ENCODE peak calls at places on chromosomes 1 and 21, in five cellular contexts. D, I, O, X and M are unnamed samples.
A peak's percentile ranks its signal among the peaks of the same experiment; 100 is the strongest.

GRCh38 chr1:67214420-67215174 is 48.3 kb downstream of the IL23R start:
- DNase-seq in X (no peak), D (peak; percentile 68), I (no peak), O (peak; percentile 19), M (no peak)

GRCh38 chr1:43853161-43853921 is 80.3 kb upstream of the ARTN start:
- DNase-seq in I (no peak), D (peak; percentile 87), X (no peak), O (no peak), M (no peak)

GRCh38 chr1:161432091-161432490 is 64.4 kb upstream of the CFAP126 start:
- DNase-seq in D (no peak), X (no peak), I (no peak), O (no peak), M (no peak)

GRCh38 chr1:224727351-224727750 is 111.2 kb downstream of the CNIH3 start:
- DNase-seq in X (no peak), D (no peak), O (no peak), I (no peak), M (no peak)

GRCh38 chr1:100494393-100495084 is 43.4 kb upstream of the GPR88 start:
- DNase-seq in O (no peak), D (no peak), X (no peak), I (no peak), M (no peak)

GRCh38 chr1:186303911-186304310 is 71.1 kb downstream of the TPR start:
- DNase-seq in X (no peak), O (no peak), I (no peak), D (no peak), M (no peak)

GRCh38 chr21:46171996-46172862 is 12.0 kb downstream of the SPATC1L start:
- DNase-seq in O (no peak), I (no peak), D (no peak), X (no peak), M (no peak)

GRCh38 chr1:24437631-24438396 is 22.2 kb downstream of the NIPAL3 start:
- DNase-seq in D (no peak), X (no peak), O (no peak), I (no peak), M (no peak)

GRCh38 chr1:153742411-153743142 is 14.7 kb downstream of the INTS3 start:
- DNase-seq in X (no peak), O (no peak), D (peak; percentile 80), I (no peak), M (no peak)

GRCh38 chr1:7478142-7478796 is 292.8 kb upstream of the VAMP3 start:
- DNase-seq in O (no peak), X (no peak), I (no peak), D (no peak), M (no peak)

GRCh38 chr1:173062156-173062938 is 11.6 kb upstream of the TNFSF18 start:
- DNase-seq in I (no peak), O (no peak), X (no peak), D (no peak), M (peak; percentile 55)

GRCh38 chr1:157272264-157272663 is 134.1 kb upstream of the ETV3 start:
- DNase-seq in D (no peak), I (no peak), O (no peak), X (no peak), M (no peak)

GRCh38 chr1:46603481-46603857 is 599 bp downstream of the MKNK1 start:
- DNase-seq in D (no peak), X (no peak), O (no peak), I (no peak), M (no peak)

GRCh38 chr1:219433471-219434131 is 179.3 kb downstream of the ZC3H11B start:
- DNase-seq in X (no peak), I (no peak), O (no peak), D (no peak), M (no peak)

GRCh38 chr1:32695098-32695904 is 7.3 kb downstream of the SYNC start:
- DNase-seq in X (peak; percentile 42), I (no peak), O (no peak), D (no peak), M (no peak)

GRCh38 chr1:220121791-220122530 is 28.0 kb downstream of the IARS2 start:
- DNase-seq in I (no peak), D (no peak), X (no peak), O (no peak), M (no peak)

GRCh38 chr21:46297311-46298082 is 11.4 kb downstream of the YBEY start:
- DNase-seq in X (no peak), O (no peak), D (no peak), I (no peak), M (no peak)

GRCh38 chr1:4673494-4673893 is 19.1 kb downstream of the AJAP1 start:
- DNase-seq in D (no peak), I (no peak), X (no peak), O (no peak), M (no peak)

GRCh38 chr1:205610036-205610435 is 21.8 kb downstream of the ELK4 start:
- DNase-seq in D (no peak), O (no peak), I (no peak), X (no peak), M (no peak)

GRCh38 chr1:117146570-117147340 is 25.2 kb upstream of the TRIM45 start:
- DNase-seq in I (no peak), X (no peak), D (no peak), O (peak; percentile 48), M (no peak)

GRCh38 chr1:10257851-10258250 is 47.5 kb downstream of the KIF1B start:
- DNase-seq in O (no peak), I (no peak), D (no peak), X (no peak), M (no peak)

GRCh38 chr1:29417558-29417858 is 181.2 kb downstream of the PTPRU start:
- DNase-seq in X (no peak), D (no peak), I (no peak), O (no peak), M (no peak)

GRCh38 chr1:45009296-45009865 is 1.7 kb downstream of the HECTD3 start:
- DNase-seq in O (no peak), D (no peak), I (no peak), X (no peak), M (no peak)

GRCh38 chr1:59967141-59967697 is 40.6 kb upstream of the CYP2J2 start:
- DNase-seq in X (peak; percentile 43), D (no peak), O (no peak), I (no peak), M (no peak)

GRCh38 chr1:60899464-60899863 is 182.9 kb upstream of the NFIA start:
- DNase-seq in O (no peak), D (no peak), I (no peak), X (no peak), M (no peak)

GRCh38 chr1:14982029-14982428 is 171.5 kb upstream of the TMEM51 start:
- DNase-seq in D (no peak), O (no peak), X (no peak), I (no peak), M (no peak)

GRCh38 chr1:42368096-42368795 is 12.3 kb upstream of the RIMKLA start:
- DNase-seq in O (no peak), I (no peak), D (no peak), X (no peak), M (no peak)

GRCh38 chr21:34344058-34344425 is 19.8 kb upstream of the KCNE2 start:
- DNase-seq in X (no peak), I (no peak), O (no peak), D (no peak), M (no peak)

GRCh38 chr1:239833709-239834108 is 258.0 kb upstream of the FMN2 start:
- DNase-seq in O (no peak), I (no peak), X (no peak), D (no peak), M (no peak)

GRCh38 chr21:44919111-44919912 is 1.4 kb downstream of the ITGB2 start:
- DNase-seq in O (no peak), X (no peak), I (no peak), D (no peak), M (no peak)

GRCh38 chr1:17441265-17441992 is 2.0 kb upstream of the RCC2 start:
- DNase-seq in D (no peak), X (no peak), O (peak; percentile 67), I (no peak), M (peak; percentile 63)

GRCh38 chr1:97505816-97506215 is 415.0 kb downstream of the DPYD start:
- DNase-seq in O (no peak), X (no peak), D (peak; percentile 43), I (no peak), M (no peak)

GRCh38 chr1:151476083-151476482 is 16.8 kb upstream of the POGZ start:
- DNase-seq in I (no peak), D (no peak), X (no peak), O (no peak), M (no peak)

GRCh38 chr1:234755449-234755863 is 145.5 kb upstream of the IRF2BP2 start:
- DNase-seq in X (no peak), O (no peak), D (no peak), I (no peak), M (no peak)
- TF ChIP-seq SIN3A in X (no peak), O (no peak), D (no peak), I (no peak), M (no peak)

GRCh38 chr1:209646558-209646957 is 5.7 kb downstream of the LAMB3 start:
- DNase-seq in X (no peak), I (no peak), O (no peak), D (no peak), M (no peak)

GRCh38 chr1:209643295-209644020 is 8.8 kb downstream of the LAMB3 start:
- DNase-seq in I (no peak), X (no peak), D (no peak), O (no peak), M (no peak)

GRCh38 chr1:209647212-209647611 is 5.0 kb downstream of the LAMB3 start:
- DNase-seq in X (no peak), I (no peak), O (no peak), D (no peak), M (no peak)

GRCh38 chr1:209648366-209648765 is 3.9 kb downstream of the LAMB3 start:
- DNase-seq in O (no peak), D (no peak), X (no peak), I (no peak), M (no peak)

GRCh38 chr1:209645574-209646452 is 6.4 kb downstream of the LAMB3 start:
- DNase-seq in I (no peak), O (no peak), X (peak; percentile 55), D (no peak), M (no peak)
- H3K4me3 ChIP-seq in I (no peak overlapping the region), O (no peak overlapping the region), X (no peak overlapping the region), D (no peak overlapping the region), M (no peak overlapping the region)

GRCh38 chr1:176201568-176201967 is 5.5 kb downstream of the COP1 start:
- DNase-seq in X (no peak), I (no peak), O (no peak), D (no peak), M (no peak)
- TF ChIP-seq SIN3A in X (no peak), I (no peak), O (no peak), D (no peak), M (no peak)

GRCh38 chr1:180954766-180955165 is 42.1 kb downstream of the KIAA1614 start:
- DNase-seq in X (no peak), O (no peak), D (no peak), I (no peak), M (no peak)
- H3K4me3 ChIP-seq in X (no peak overlapping the region), O (no peak overlapping the region), D (no peak overlapping the region), I (no peak overlapping the region), M (peak overlapping the region; percentile 50)